ENCODE peak calls at places on chromosomes 12 and 14, in nine cellular contexts. E is activated CD4-positive, alpha-beta T cell treated with anti-CD3 and anti-CD28 coated beads, Interleukin-2, amount 10 ng/mL, durations not matched to agents 7 days and 5 days; Y is fibroblast of pulmonary artery; F is naive thymus-derived CD4-positive, alpha-beta T cell; D is HS-27A; H is WERI-Rb-1; L is HEK293T; V is central memory CD8-positive, alpha-beta T cell; N is type B pancreatic cell. U is an unnamed sample.

GRCh38 chr12:131438874-131439273 is 272.0 kb upstream of the SFSWAP start:
- DNase-seq in E (no peak), Y (no peak), F (no peak), D (no peak), H (peak), L (no peak), V (no peak), N (peak), U (peak)

GRCh38 chr12:115305275-115305674 is 621.3 kb upstream of the TBX3 start:
- DNase-seq in E (no peak), Y (no peak), F (no peak), D (no peak), H (no peak), L (no peak), V (no peak), N (no peak), U (no peak)

GRCh38 chr14:22572562-22573058 is 16.4 kb downstream of the DAD1 start:
- DNase-seq in E (no peak), Y (peak), F (no peak), D (peak), H (no peak), L (no peak), V (no peak), N (no peak), U (no peak)

GRCh38 chr12:68539615-68539952 is 71.1 kb upstream of the RAP1B start:
- DNase-seq in E (no peak), Y (no peak), F (no peak), D (no peak), H (no peak), L (no peak), V (no peak), N (no peak), U (no peak)

GRCh38 chr14:63383776-63384367 is 65.1 kb upstream of the GPHB5 start:
- DNase-seq in E (peak), Y (no peak), F (no peak), D (no peak), H (no peak), L (no peak), V (peak), N (no peak), U (no peak)

GRCh38 chr14:41549282-41549681 is 57.4 kb upstream of the LRFN5 start:
- DNase-seq in E (no peak), Y (no peak), F (no peak), D (no peak), H (no peak), L (no peak), V (no peak), N (no peak), U (no peak)

GRCh38 chr12:6324936-6325750 is 14.7 kb downstream of the PLEKHG6 start:
- DNase-seq in E (no peak), Y (no peak), F (no peak), D (no peak), H (no peak), L (no peak), V (no peak), N (no peak), U (no peak)

GRCh38 chr12:779745-780734 is 27.7 kb downstream of the WNK1 start:
- DNase-seq in E (no peak), Y (peak), F (no peak), D (peak), H (no peak), L (no peak), V (no peak), N (no peak), U (no peak)

GRCh38 chr12:113382206-113382605 is 21.5 kb downstream of the SDS start:
- DNase-seq in E (no peak), Y (no peak), F (no peak), D (no peak), H (no peak), L (no peak), V (no peak), N (no peak), U (no peak)

GRCh38 chr12:127070512-127071157 is 1196.3 kb upstream of the TMEM132C start:
- DNase-seq in E (no peak), Y (no peak), F (no peak), D (no peak), H (no peak), L (no peak), V (no peak), N (no peak), U (no peak)

GRCh38 chr12:7351177-7351576 is 47.3 kb downstream of the ACSM4 start:
- DNase-seq in E (no peak), Y (no peak), F (no peak), D (no peak), H (no peak), L (no peak), V (no peak), N (no peak), U (no peak)

GRCh38 chr12:132524405-132524804 is 34.5 kb downstream of the FBRSL1 start:
- DNase-seq in E (no peak), Y (no peak), F (no peak), D (no peak), H (no peak), L (no peak), V (no peak), N (no peak), U (no peak)

GRCh38 chr12:24803406-24804245 is 145.3 kb downstream of the BCAT1 start:
- DNase-seq in E (no peak), Y (no peak), F (no peak), D (no peak), H (no peak), L (no peak), V (no peak), N (no peak), U (no peak)

GRCh38 chr12:22856120-22856699 is 231.2 kb downstream of the ETNK1 start:
- DNase-seq in E (no peak), Y (peak), F (no peak), D (peak), H (no peak), L (peak), V (no peak), N (no peak), U (no peak)

GRCh38 chr14:34781242-34781641 is 66.8 kb upstream of the CFL2 start:
- DNase-seq in E (no peak), Y (peak), F (no peak), D (peak), H (no peak), L (no peak), V (no peak), N (no peak), U (no peak)

GRCh38 chr12:26125451-26126339 is 858 bp upstream of the BHLHE41 start:
- DNase-seq in E (no peak), Y (peak), F (no peak), D (peak), H (peak), L (peak), V (no peak), N (peak), U (peak)

GRCh38 chr12:93140801-93141200 is 211.7 kb upstream of the EEA1 start:
- DNase-seq in E (no peak), Y (no peak), F (no peak), D (no peak), H (no peak), L (no peak), V (no peak), N (no peak), U (no peak)

GRCh38 chr12:59929091-59929490 is 333.3 kb downstream of the SLC16A7 start:
- DNase-seq in E (no peak), Y (peak), F (no peak), D (peak), H (no peak), L (no peak), V (no peak), N (no peak), U (no peak)

GRCh38 chr12:11863988-11864387 is 206.8 kb upstream of the BCL2L14 start:
- DNase-seq in E (no peak), Y (peak), F (no peak), D (no peak), H (no peak), L (no peak), V (no peak), N (no peak), U (no peak)

GRCh38 chr12:76551482-76551888 is 8.1 kb downstream of the OSBPL8 start:
- DNase-seq in E (no peak), Y (no peak), F (no peak), D (no peak), H (no peak), L (peak), V (no peak), N (no peak), U (no peak)

GRCh38 chr12:125140239-125140917 is 75.1 kb downstream of the AACS start:
- DNase-seq in E (no peak), Y (no peak), F (no peak), D (no peak), H (no peak), L (no peak), V (no peak), N (no peak), U (no peak)

GRCh38 chr12:53180931-53181645 is 363 bp upstream of the CSAD start:
- DNase-seq in E (no peak), Y (peak), F (no peak), D (peak), H (peak), L (peak), V (no peak), N (peak), U (peak)

GRCh38 chr12:46946137-46946536 is 120.3 kb upstream of the SLC38A4 start:
- DNase-seq in E (no peak), Y (no peak), F (no peak), D (no peak), H (no peak), L (no peak), V (no peak), N (no peak), U (no peak)

GRCh38 chr14:91300283-91300841 is 55.9 kb upstream of the GPR68 start:
- DNase-seq in E (no peak), Y (no peak), F (no peak), D (no peak), H (no peak), L (no peak), V (no peak), N (no peak), U (no peak)

GRCh38 chr12:112645586-112645985 is 146.0 kb upstream of the RPH3A start:
- DNase-seq in E (no peak), Y (no peak), F (no peak), D (no peak), H (no peak), L (no peak), V (no peak), N (no peak), U (no peak)

GRCh38 chr12:66699738-66700482 is 21.0 kb upstream of the GRIP1 start:
- DNase-seq in E (no peak), Y (no peak), F (no peak), D (no peak), H (no peak), L (no peak), V (no peak), N (no peak), U (no peak)

GRCh38 chr12:16573652-16574077 is 32.3 kb downstream of the LMO3 start:
- DNase-seq in E (no peak), Y (peak), F (no peak), D (no peak), H (peak), L (no peak), V (no peak), N (no peak), U (no peak)

GRCh38 chr14:37436519-37436918 is 158.5 kb downstream of the FOXA1 start:
- DNase-seq in E (no peak), Y (no peak), F (no peak), D (no peak), H (no peak), L (no peak), V (no peak), N (no peak), U (no peak)